ENCODE peak calls at places on chromosomes 11 and 22, in ten cellular contexts. One of them, this sample, is unnamed.

GRCh38 chr22:45427114-45427513 is 13.6 kb downstream of the RIBC2 start:
- DNase-seq in activated T-cell treated with anti-CD3 and anti-CD28 coated beads, Interleukin-2, amount 50 U/mL, for 72 hours: no peak
- DNase-seq in ACHN: no peak
- DNase-seq in occipital lobe: no peak
- DNase-seq in retina: no peak
- DNase-seq in lower leg skin: no peak
- DNase-seq in cardiac septum: no peak
- DNase-seq in dorsolateral prefrontal cortex: no peak
- DNase-seq in NCI-H226: no peak
- DNase-seq in activated B cell treated with CpG ODN at 0.5 μM for 24 hours: no peak
- DNase-seq in this sample: no peak

GRCh38 chr11:2507945-2508749 is 63.3 kb downstream of the KCNQ1 start:
- DNase-seq in cardiac septum: peak
- DNase-seq in occipital lobe: no peak
- DNase-seq in NCI-H226: no peak
- DNase-seq in retina: no peak
- DNase-seq in activated B cell treated with CpG ODN at 0.5 μM for 24 hours: peak
- DNase-seq in dorsolateral prefrontal cortex: peak
- DNase-seq in ACHN: no peak
- DNase-seq in activated T-cell treated with anti-CD3 and anti-CD28 coated beads, Interleukin-2, amount 50 U/mL, for 72 hours: no peak
- DNase-seq in lower leg skin: peak
- DNase-seq in this sample: no peak

GRCh38 chr11:114166897-114167323 is 107.4 kb downstream of the ZBTB16 start:
- DNase-seq in dorsolateral prefrontal cortex: no peak
- DNase-seq in retina: peak
- DNase-seq in activated T-cell treated with anti-CD3 and anti-CD28 coated beads, Interleukin-2, amount 50 U/mL, for 72 hours: no peak
- DNase-seq in ACHN: no peak
- DNase-seq in NCI-H226: peak
- DNase-seq in cardiac septum: no peak
- DNase-seq in occipital lobe: peak
- DNase-seq in lower leg skin: peak
- DNase-seq in activated B cell treated with CpG ODN at 0.5 μM for 24 hours: no peak
- DNase-seq in this sample: no peak

GRCh38 chr22:50576070-50576469 is 2.2 kb downstream of the CPT1B start:
- DNase-seq in ACHN: peak
- DNase-seq in activated B cell treated with CpG ODN at 0.5 μM for 24 hours: no peak
- DNase-seq in lower leg skin: no peak
- DNase-seq in occipital lobe: no peak
- DNase-seq in cardiac septum: no peak
- DNase-seq in NCI-H226: no peak
- DNase-seq in activated T-cell treated with anti-CD3 and anti-CD28 coated beads, Interleukin-2, amount 50 U/mL, for 72 hours: no peak
- DNase-seq in dorsolateral prefrontal cortex: no peak
- DNase-seq in retina: peak
- DNase-seq in this sample: no peak

GRCh38 chr22:47337161-47337621 is 574.7 kb downstream of the TBC1D22A start:
- DNase-seq in lower leg skin: peak
- DNase-seq in activated T-cell treated with anti-CD3 and anti-CD28 coated beads, Interleukin-2, amount 50 U/mL, for 72 hours: no peak
- DNase-seq in retina: no peak
- DNase-seq in cardiac septum: no peak
- DNase-seq in dorsolateral prefrontal cortex: no peak
- DNase-seq in activated B cell treated with CpG ODN at 0.5 μM for 24 hours: no peak
- DNase-seq in ACHN: peak
- DNase-seq in NCI-H226: no peak
- DNase-seq in occipital lobe: peak
- DNase-seq in this sample: peak

GRCh38 chr11:120306519-120307242 is 18.4 kb upstream of the TLCD5 start:
- DNase-seq in retina: no peak
- DNase-seq in dorsolateral prefrontal cortex: peak
- DNase-seq in lower leg skin: peak
- DNase-seq in cardiac septum: no peak
- DNase-seq in activated T-cell treated with anti-CD3 and anti-CD28 coated beads, Interleukin-2, amount 50 U/mL, for 72 hours: no peak
- DNase-seq in activated B cell treated with CpG ODN at 0.5 μM for 24 hours: no peak
- DNase-seq in occipital lobe: no peak
- DNase-seq in ACHN: peak
- DNase-seq in NCI-H226: peak
- DNase-seq in this sample: no peak

GRCh38 chr11:44589301-44589700 is 23.8 kb downstream of the CD82 start:
- DNase-seq in retina: no peak
- DNase-seq in ACHN: peak
- DNase-seq in occipital lobe: no peak
- DNase-seq in activated T-cell treated with anti-CD3 and anti-CD28 coated beads, Interleukin-2, amount 50 U/mL, for 72 hours: no peak
- DNase-seq in lower leg skin: no peak
- DNase-seq in activated B cell treated with CpG ODN at 0.5 μM for 24 hours: no peak
- DNase-seq in cardiac septum: no peak
- DNase-seq in dorsolateral prefrontal cortex: no peak
- DNase-seq in NCI-H226: peak
- DNase-seq in this sample: no peak

GRCh38 chr11:29336727-29337212 is 680.1 kb downstream of the KCNA4 start:
- DNase-seq in ACHN: no peak
- DNase-seq in dorsolateral prefrontal cortex: no peak
- DNase-seq in cardiac septum: no peak
- DNase-seq in retina: peak
- DNase-seq in activated B cell treated with CpG ODN at 0.5 μM for 24 hours: no peak
- DNase-seq in NCI-H226: no peak
- DNase-seq in lower leg skin: no peak
- DNase-seq in occipital lobe: no peak
- DNase-seq in activated T-cell treated with anti-CD3 and anti-CD28 coated beads, Interleukin-2, amount 50 U/mL, for 72 hours: no peak
- DNase-seq in this sample: no peak

GRCh38 chr11:109075976-109076375 is 346.0 kb upstream of the C11orf87 start:
- DNase-seq in dorsolateral prefrontal cortex: no peak
- DNase-seq in cardiac septum: no peak
- DNase-seq in activated B cell treated with CpG ODN at 0.5 μM for 24 hours: no peak
- DNase-seq in ACHN: no peak
- DNase-seq in lower leg skin: no peak
- DNase-seq in retina: no peak
- DNase-seq in activated T-cell treated with anti-CD3 and anti-CD28 coated beads, Interleukin-2, amount 50 U/mL, for 72 hours: no peak
- DNase-seq in NCI-H226: no peak
- DNase-seq in occipital lobe: no peak
- DNase-seq in this sample: no peak

GRCh38 chr11:29343465-29344333 is 673.1 kb downstream of the KCNA4 start:
- DNase-seq in ACHN: peak
- DNase-seq in cardiac septum: no peak
- DNase-seq in lower leg skin: no peak
- DNase-seq in retina: peak
- DNase-seq in NCI-H226: peak
- DNase-seq in activated T-cell treated with anti-CD3 and anti-CD28 coated beads, Interleukin-2, amount 50 U/mL, for 72 hours: peak
- DNase-seq in occipital lobe: peak
- DNase-seq in dorsolateral prefrontal cortex: peak
- DNase-seq in activated B cell treated with CpG ODN at 0.5 μM for 24 hours: peak
- DNase-seq in this sample: no peak

GRCh38 chr11:14418801-14419417 is 59.9 kb upstream of the RRAS2 start:
- DNase-seq in ACHN: peak
- DNase-seq in NCI-H226: peak
- DNase-seq in retina: no peak
- DNase-seq in cardiac septum: no peak
- DNase-seq in activated B cell treated with CpG ODN at 0.5 μM for 24 hours: no peak
- DNase-seq in lower leg skin: no peak
- DNase-seq in activated T-cell treated with anti-CD3 and anti-CD28 coated beads, Interleukin-2, amount 50 U/mL, for 72 hours: no peak
- DNase-seq in occipital lobe: no peak
- DNase-seq in dorsolateral prefrontal cortex: no peak
- DNase-seq in this sample: no peak

GRCh38 chr22:47446821-47447810 is 684.7 kb downstream of the TBC1D22A start:
- DNase-seq in activated T-cell treated with anti-CD3 and anti-CD28 coated beads, Interleukin-2, amount 50 U/mL, for 72 hours: no peak
- DNase-seq in dorsolateral prefrontal cortex: no peak
- DNase-seq in lower leg skin: peak
- DNase-seq in occipital lobe: no peak
- DNase-seq in ACHN: no peak
- DNase-seq in retina: no peak
- DNase-seq in activated B cell treated with CpG ODN at 0.5 μM for 24 hours: no peak
- DNase-seq in cardiac septum: no peak
- DNase-seq in NCI-H226: no peak
- DNase-seq in this sample: no peak

GRCh38 chr11:71252782-71253730 is 679 bp upstream of the SHANK2 start:
- DNase-seq in lower leg skin: no peak
- DNase-seq in occipital lobe: no peak
- DNase-seq in ACHN: peak
- DNase-seq in NCI-H226: no peak
- DNase-seq in retina: peak
- DNase-seq in activated T-cell treated with anti-CD3 and anti-CD28 coated beads, Interleukin-2, amount 50 U/mL, for 72 hours: no peak
- DNase-seq in dorsolateral prefrontal cortex: no peak
- DNase-seq in cardiac septum: no peak
- DNase-seq in activated B cell treated with CpG ODN at 0.5 μM for 24 hours: no peak
- DNase-seq in this sample: no peak

GRCh38 chr11:74650498-74650897 is 58.1 kb downstream of the POLD3 start:
- DNase-seq in retina: no peak
- DNase-seq in cardiac septum: no peak
- DNase-seq in ACHN: no peak
- DNase-seq in lower leg skin: no peak
- DNase-seq in activated B cell treated with CpG ODN at 0.5 μM for 24 hours: no peak
- DNase-seq in dorsolateral prefrontal cortex: no peak
- DNase-seq in activated T-cell treated with anti-CD3 and anti-CD28 coated beads, Interleukin-2, amount 50 U/mL, for 72 hours: no peak
- DNase-seq in occipital lobe: no peak
- DNase-seq in NCI-H226: no peak
- DNase-seq in this sample: no peak

GRCh38 chr11:43376594-43376993 is 17.9 kb downstream of the TTC17 start:
- DNase-seq in activated T-cell treated with anti-CD3 and anti-CD28 coated beads, Interleukin-2, amount 50 U/mL, for 72 hours: no peak
- DNase-seq in dorsolateral prefrontal cortex: no peak
- DNase-seq in occipital lobe: no peak
- DNase-seq in activated B cell treated with CpG ODN at 0.5 μM for 24 hours: no peak
- DNase-seq in retina: no peak
- DNase-seq in lower leg skin: no peak
- DNase-seq in cardiac septum: no peak
- DNase-seq in NCI-H226: peak
- DNase-seq in ACHN: no peak
- DNase-seq in this sample: no peak

GRCh38 chr11:109123811-109124787 is 297.9 kb upstream of the C11orf87 start:
- DNase-seq in dorsolateral prefrontal cortex: peak
- DNase-seq in cardiac septum: no peak
- DNase-seq in activated B cell treated with CpG ODN at 0.5 μM for 24 hours: no peak
- DNase-seq in lower leg skin: no peak
- DNase-seq in retina: no peak
- DNase-seq in NCI-H226: peak
- DNase-seq in ACHN: no peak
- DNase-seq in occipital lobe: peak
- DNase-seq in activated T-cell treated with anti-CD3 and anti-CD28 coated beads, Interleukin-2, amount 50 U/mL, for 72 hours: no peak
- DNase-seq in this sample: no peak

GRCh38 chr22:27507066-27507715 is 294.4 kb downstream of the MN1 start:
- DNase-seq in lower leg skin: no peak
- DNase-seq in ACHN: no peak
- DNase-seq in occipital lobe: no peak
- DNase-seq in cardiac septum: no peak
- DNase-seq in dorsolateral prefrontal cortex: no peak
- DNase-seq in activated B cell treated with CpG ODN at 0.5 μM for 24 hours: no peak
- DNase-seq in NCI-H226: no peak
- DNase-seq in activated T-cell treated with anti-CD3 and anti-CD28 coated beads, Interleukin-2, amount 50 U/mL, for 72 hours: no peak
- DNase-seq in retina: no peak
- DNase-seq in this sample: no peak

GRCh38 chr11:93038521-93038920 is 69.1 kb downstream of the MTNR1B start:
- DNase-seq in activated B cell treated with CpG ODN at 0.5 μM for 24 hours: no peak
- DNase-seq in activated T-cell treated with anti-CD3 and anti-CD28 coated beads, Interleukin-2, amount 50 U/mL, for 72 hours: no peak
- DNase-seq in ACHN: no peak
- DNase-seq in NCI-H226: no peak
- DNase-seq in occipital lobe: no peak
- DNase-seq in dorsolateral prefrontal cortex: no peak
- DNase-seq in retina: no peak
- DNase-seq in cardiac septum: no peak
- DNase-seq in lower leg skin: no peak
- DNase-seq in this sample: no peak

GRCh38 chr11:66227700-66228099 is 40.7 kb upstream of the RAB1B start:
- DNase-seq in NCI-H226: no peak
- DNase-seq in dorsolateral prefrontal cortex: no peak
- DNase-seq in retina: no peak
- DNase-seq in cardiac septum: no peak
- DNase-seq in ACHN: no peak
- DNase-seq in activated T-cell treated with anti-CD3 and anti-CD28 coated beads, Interleukin-2, amount 50 U/mL, for 72 hours: no peak
- DNase-seq in activated B cell treated with CpG ODN at 0.5 μM for 24 hours: no peak
- DNase-seq in lower leg skin: no peak
- DNase-seq in occipital lobe: no peak
- DNase-seq in this sample: no peak

GRCh38 chr11:46445887-46446286 is 54.3 kb upstream of the CHRM4 start:
- DNase-seq in lower leg skin: no peak
- DNase-seq in activated B cell treated with CpG ODN at 0.5 μM for 24 hours: no peak
- DNase-seq in dorsolateral prefrontal cortex: no peak
- DNase-seq in NCI-H226: no peak
- DNase-seq in cardiac septum: no peak
- DNase-seq in ACHN: no peak
- DNase-seq in occipital lobe: no peak
- DNase-seq in retina: no peak
- DNase-seq in activated T-cell treated with anti-CD3 and anti-CD28 coated beads, Interleukin-2, amount 50 U/mL, for 72 hours: no peak
- DNase-seq in this sample: no peak

GRCh38 chr11:1018091-1018490 is 18.4 kb downstream of the MUC6 start:
- DNase-seq in cardiac septum: no peak
- DNase-seq in retina: no peak
- DNase-seq in NCI-H226: no peak
- DNase-seq in dorsolateral prefrontal cortex: no peak
- DNase-seq in activated T-cell treated with anti-CD3 and anti-CD28 coated beads, Interleukin-2, amount 50 U/mL, for 72 hours: no peak
- DNase-seq in occipital lobe: no peak
- DNase-seq in ACHN: no peak
- DNase-seq in lower leg skin: no peak
- DNase-seq in activated B cell treated with CpG ODN at 0.5 μM for 24 hours: no peak
- DNase-seq in this sample: no peak

GRCh38 chr11:103863497-103863896 is 172.9 kb upstream of the DDI1 start:
- DNase-seq in dorsolateral prefrontal cortex: no peak
- DNase-seq in ACHN: no peak
- DNase-seq in activated B cell treated with CpG ODN at 0.5 μM for 24 hours: no peak
- DNase-seq in activated T-cell treated with anti-CD3 and anti-CD28 coated beads, Interleukin-2, amount 50 U/mL, for 72 hours: no peak
- DNase-seq in occipital lobe: no peak
- DNase-seq in NCI-H226: peak
- DNase-seq in cardiac septum: no peak
- DNase-seq in lower leg skin: no peak
- DNase-seq in retina: no peak
- DNase-seq in this sample: no peak

GRCh38 chr11:72670041-72670440 is 4.2 kb downstream of the PDE2A start:
- DNase-seq in NCI-H226: no peak
- DNase-seq in ACHN: no peak
- DNase-seq in cardiac septum: no peak
- DNase-seq in occipital lobe: no peak
- DNase-seq in activated B cell treated with CpG ODN at 0.5 μM for 24 hours: no peak
- DNase-seq in lower leg skin: no peak
- DNase-seq in retina: no peak
- DNase-seq in dorsolateral prefrontal cortex: no peak
- DNase-seq in activated T-cell treated with anti-CD3 and anti-CD28 coated beads, Interleukin-2, amount 50 U/mL, for 72 hours: no peak
- DNase-seq in this sample: no peak

GRCh38 chr11:2703487-2704141 is 3.8 kb upstream of the KCNQ1OT1 start:
- DNase-seq in dorsolateral prefrontal cortex: no peak
- DNase-seq in occipital lobe: no peak
- DNase-seq in ACHN: no peak
- DNase-seq in activated B cell treated with CpG ODN at 0.5 μM for 24 hours: no peak
- DNase-seq in NCI-H226: no peak
- DNase-seq in activated T-cell treated with anti-CD3 and anti-CD28 coated beads, Interleukin-2, amount 50 U/mL, for 72 hours: no peak
- DNase-seq in cardiac septum: peak
- DNase-seq in retina: no peak
- DNase-seq in lower leg skin: no peak
- DNase-seq in this sample: no peak

GRCh38 chr22:47835726-47836125 is 1073.3 kb downstream of the TBC1D22A start:
- DNase-seq in cardiac septum: no peak
- DNase-seq in ACHN: peak
- DNase-seq in occipital lobe: no peak
- DNase-seq in lower leg skin: no peak
- DNase-seq in activated T-cell treated with anti-CD3 and anti-CD28 coated beads, Interleukin-2, amount 50 U/mL, for 72 hours: no peak
- DNase-seq in NCI-H226: no peak
- DNase-seq in activated B cell treated with CpG ODN at 0.5 μM for 24 hours: no peak
- DNase-seq in retina: no peak
- DNase-seq in dorsolateral prefrontal cortex: no peak
- DNase-seq in this sample: no peak

GRCh38 chr22:36180038-36180880 is 19.7 kb upstream of the APOL3 start:
- DNase-seq in dorsolateral prefrontal cortex: peak
- DNase-seq in NCI-H226: no peak
- DNase-seq in cardiac septum: peak
- DNase-seq in occipital lobe: peak
- DNase-seq in retina: peak
- DNase-seq in activated T-cell treated with anti-CD3 and anti-CD28 coated beads, Interleukin-2, amount 50 U/mL, for 72 hours: peak
- DNase-seq in activated B cell treated with CpG ODN at 0.5 μM for 24 hours: peak
- DNase-seq in ACHN: peak
- DNase-seq in lower leg skin: peak
- DNase-seq in this sample: peak

GRCh38 chr11:23022854-23023253 is 162.6 kb upstream of the CCDC179 start:
- DNase-seq in ACHN: no peak
- DNase-seq in dorsolateral prefrontal cortex: no peak
- DNase-seq in lower leg skin: no peak
- DNase-seq in NCI-H226: no peak
- DNase-seq in occipital lobe: no peak
- DNase-seq in cardiac septum: no peak
- DNase-seq in retina: no peak
- DNase-seq in activated B cell treated with CpG ODN at 0.5 μM for 24 hours: no peak
- DNase-seq in activated T-cell treated with anti-CD3 and anti-CD28 coated beads, Interleukin-2, amount 50 U/mL, for 72 hours: no peak
- DNase-seq in this sample: no peak